ENCODE peak calls at places on chromosomes 2 and 18, in five cellular contexts. B is tibial artery, S is adrenal gland, Q is AG04450, H is transverse colon. E is an unnamed sample.

GRCh38 chr18:14174706-14175085 is 42.5 kb upstream of the ZNF519 start:
- DNase-seq in B (no peak), S (no peak), Q (no peak), H (no peak), E (no peak)

GRCh38 chr2:16644204-16644925 is 21.3 kb downstream of the CYRIA start:
- DNase-seq in B (no peak), S (no peak), Q (no peak), H (no peak), E (no peak)

GRCh38 chr2:9554841-9555337 is 741 bp downstream of the ADAM17 start:
- DNase-seq in B (peak), S (peak), Q (peak), H (peak), E (no peak)

GRCh38 chr18:46720521-46720920 is 36.3 kb downstream of the ST8SIA5 start:
- DNase-seq in B (no peak), S (no peak), Q (no peak), H (no peak), E (no peak)

GRCh38 chr2:83602753-83603152 is 856.3 kb downstream of the SUCLG1 start:
- DNase-seq in B (no peak), S (no peak), Q (no peak), H (no peak), E (no peak)

GRCh38 chr2:144358531-144358930 is 161.4 kb downstream of the ZEB2 start:
- DNase-seq in B (no peak), S (no peak), Q (no peak), H (no peak), E (no peak)

GRCh38 chr18:58748899-58749595 is 77.8 kb downstream of the MALT1 start:
- DNase-seq in B (no peak), S (no peak), Q (no peak), H (no peak), E (no peak)

GRCh38 chr2:37637985-37638384 is 33.5 kb downstream of the CDC42EP3 start:
- DNase-seq in B (no peak), S (no peak), Q (no peak), H (no peak), E (no peak)

GRCh38 chr2:189116059-189116458 is 63.5 kb downstream of the COL5A2 start:
- DNase-seq in B (no peak), S (no peak), Q (no peak), H (no peak), E (no peak)

GRCh38 chr2:58796239-58796638 is 555.1 kb upstream of the FANCL start:
- DNase-seq in B (no peak), S (no peak), Q (no peak), H (no peak), E (no peak)

GRCh38 chr2:68344031-68344430 is 21.1 kb upstream of the PLEK start:
- DNase-seq in B (no peak), S (no peak), Q (no peak), H (no peak), E (no peak)

GRCh38 chr18:7749510-7749981 is 182.4 kb downstream of the PTPRM start:
- DNase-seq in B (no peak), S (no peak), Q (no peak), H (no peak), E (no peak)

GRCh38 chr2:218323526-218324472 is 31.5 kb upstream of the TMBIM1 start:
- DNase-seq in B (peak), S (peak), Q (no peak), H (peak), E (peak)

GRCh38 chr18:4842287-4842686 is 354.8 kb downstream of the AKAIN1 start:
- DNase-seq in B (no peak), S (no peak), Q (no peak), H (no peak), E (no peak)

GRCh38 chr2:235002198-235003095 is 50.6 kb downstream of the SH3BP4 start:
- DNase-seq in B (no peak), S (peak), Q (no peak), H (no peak), E (no peak)
- H3K27ac ChIP-seq in B (no peak), S (peak), Q (peak), H (peak), E (no peak)

DNA sequence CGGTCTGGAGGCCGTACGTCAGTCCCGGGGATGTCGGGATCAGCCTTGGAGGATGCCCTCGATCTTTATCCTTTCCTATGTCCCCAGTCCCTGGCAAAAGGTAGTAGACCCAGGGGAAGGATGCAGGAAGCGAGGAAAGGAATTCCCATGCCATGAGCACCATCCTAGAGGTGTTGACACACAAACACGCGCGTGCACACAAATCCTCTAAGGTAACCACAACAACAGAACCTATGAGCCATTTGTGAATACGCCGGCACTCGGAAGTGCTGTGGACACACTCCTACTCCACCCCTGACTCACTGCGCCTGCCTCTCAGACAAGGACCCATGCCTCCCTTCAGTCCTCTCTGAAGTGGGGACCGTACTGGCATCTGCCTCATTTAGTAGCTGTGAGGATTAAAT is 11.3 kb upstream of the MLPH start:
- DNase-seq in B (no peak), S (no peak), Q (no peak), H (no peak), E (peak)
- TF ChIP-seq CTCF in B (no peak), S (peak), Q (no peak), H (no peak), E (no peak)

DNA sequence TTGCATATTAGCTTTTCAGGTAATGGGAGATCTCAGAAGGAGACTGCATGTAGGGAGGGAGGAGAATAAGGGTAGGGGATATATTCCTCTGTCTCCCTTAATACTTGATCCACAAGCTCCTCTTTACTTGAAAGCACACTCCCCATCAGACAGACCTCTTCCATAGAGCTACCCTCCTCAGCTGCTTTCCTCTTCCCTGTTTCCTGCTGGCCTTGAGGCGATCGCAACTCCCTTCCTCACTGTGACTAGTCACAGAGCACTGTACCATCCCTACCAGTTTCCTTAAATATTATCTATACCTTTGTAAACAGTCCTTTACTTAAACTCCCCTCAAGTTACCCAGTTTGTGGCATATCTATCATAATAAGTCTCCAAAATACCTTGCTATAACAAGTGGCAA is 10.9 kb downstream of the ROCK1 start:
- DNase-seq in B (no peak), S (no peak), Q (no peak), H (no peak), E (no peak)
- H3K27ac ChIP-seq in B (peak), S (peak), Q (no peak), H (no peak), E (no peak)

GRCh38 chr2:75729861-75730260 is 19.1 kb upstream of the GCFC2 start:
- DNase-seq in B (no peak), S (no peak), Q (no peak), H (no peak), E (no peak)
- TF ChIP-seq CTCF in B (no peak), S (peak), Q (peak), H (peak), E (peak)

GRCh38 chr2:142874293-142874814 is 3.1 kb upstream of the KYNU start:
- DNase-seq in B (peak), S (no peak), Q (peak), H (peak), E (peak)
- H3K27ac ChIP-seq in B (no peak), S (peak), Q (peak), H (no peak), E (peak)

GRCh38 chr2:62441824-62442223 is 64.2 kb downstream of the TMEM17 start:
- DNase-seq in B (no peak), S (no peak), Q (no peak), H (no peak), E (no peak)

GRCh38 chr2:62441421-62441820 is 64.6 kb downstream of the TMEM17 start:
- DNase-seq in B (no peak), S (no peak), Q (no peak), H (no peak), E (no peak)

GRCh38 chr2:62446491-62446890 is 59.5 kb downstream of the TMEM17 start:
- DNase-seq in B (no peak), S (no peak), Q (no peak), H (no peak), E (no peak)

GRCh38 chr2:62443471-62443870 is 62.5 kb downstream of the TMEM17 start:
- DNase-seq in B (no peak), S (no peak), Q (no peak), H (no peak), E (no peak)

DNA sequence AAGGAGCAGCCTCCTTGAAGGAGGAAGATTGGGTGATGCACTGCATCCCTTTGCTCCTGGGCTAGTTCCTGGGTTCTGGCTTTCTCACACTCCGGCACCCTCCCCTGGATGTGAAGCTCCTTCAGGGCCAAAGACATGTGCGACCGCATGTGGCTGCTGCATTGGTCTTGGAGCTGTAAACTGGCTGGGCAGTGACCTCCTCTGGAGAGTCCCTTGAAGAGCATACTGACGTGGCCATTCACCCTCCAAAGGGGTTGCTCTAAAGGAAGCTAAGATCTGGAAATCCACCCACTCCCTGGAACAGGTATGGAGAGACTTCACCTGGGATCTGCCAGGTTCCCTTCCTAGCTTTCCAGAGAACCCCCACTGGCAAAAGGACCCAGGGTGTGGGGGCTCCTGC is 62.1 kb downstream of the TMEM17 start:
- DNase-seq in B (no peak), S (no peak), Q (no peak), H (no peak), E (no peak)
- TF ChIP-seq CTCF in B (no peak), S (no peak), Q (no peak), H (no peak), E (no peak)

GRCh38 chr2:235569837-235570236 is 76.0 kb downstream of the AGAP1 start:
- DNase-seq in B (no peak), S (no peak), Q (no peak), H (no peak), E (no peak)

GRCh38 chr2:235568431-235568830 is 74.6 kb downstream of the AGAP1 start:
- DNase-seq in B (no peak), S (no peak), Q (no peak), H (no peak), E (no peak)

GRCh38 chr2:235564884-235565530 is 71.2 kb downstream of the AGAP1 start:
- DNase-seq in B (no peak), S (no peak), Q (no peak), H (peak), E (no peak)

GRCh38 chr2:235567842-235568241 is 74.0 kb downstream of the AGAP1 start:
- DNase-seq in B (no peak), S (no peak), Q (no peak), H (no peak), E (no peak)

DNA sequence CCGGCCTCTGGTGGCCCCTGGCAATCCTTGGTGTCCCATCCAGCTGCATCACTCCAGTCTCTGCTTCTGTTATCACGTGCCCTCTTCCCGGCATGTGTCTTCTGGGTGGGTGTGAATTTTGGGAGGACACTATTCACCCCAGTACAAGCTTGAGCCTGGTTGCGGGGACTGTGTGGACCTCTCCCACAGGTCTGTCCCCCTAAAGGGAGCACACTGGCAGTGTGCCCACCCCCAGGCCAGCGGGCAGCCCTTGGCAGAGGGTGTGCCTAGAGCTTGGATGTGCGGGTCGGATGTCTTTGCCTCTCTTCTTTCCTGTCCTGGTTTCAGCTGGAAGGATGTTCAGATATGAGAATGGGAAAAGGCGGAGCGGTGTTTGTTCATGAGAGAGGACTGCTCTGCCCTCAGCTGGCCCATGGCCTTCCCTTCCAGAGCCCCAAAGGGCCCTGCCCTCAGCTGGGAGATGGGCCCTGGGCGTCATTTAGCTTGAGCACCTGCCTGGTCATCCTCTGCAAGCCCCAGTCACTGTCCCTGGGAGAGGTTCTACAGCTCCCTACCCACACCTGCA is 73.2 kb downstream of the AGAP1 start:
- DNase-seq in B (no peak), S (no peak), Q (no peak), H (no peak), E (no peak)
- H3K27ac ChIP-seq in B (no peak), S (no peak), Q (no peak), H (no peak), E (no peak)

GRCh38 chr2:7013761-7014160 is 96.5 kb downstream of the RNF144A start:
- DNase-seq in B (no peak), S (no peak), Q (no peak), H (no peak), E (no peak)

GRCh38 chr2:7014201-7014640 is 97.0 kb downstream of the RNF144A start:
- DNase-seq in B (no peak), S (peak), Q (no peak), H (peak), E (no peak)

GRCh38 chr2:7010376-7010775 is 93.2 kb downstream of the RNF144A start:
- DNase-seq in B (peak), S (peak), Q (no peak), H (no peak), E (no peak)

GRCh38 chr2:7011376-7012083 is 94.3 kb downstream of the RNF144A start:
- DNase-seq in B (no peak), S (peak), Q (no peak), H (no peak), E (no peak)

GRCh38 chr2:7012141-7012809 is 95.1 kb downstream of the RNF144A start:
- DNase-seq in B (no peak), S (peak), Q (no peak), H (no peak), E (no peak)
- TF ChIP-seq CTCF in B (no peak), S (no peak), Q (no peak), H (no peak), E (no peak)

E was measured in upper lobe of right lung.